ENCODE peak calls at places on chromosome 3, in ten cellular contexts. B is astrocyte of the cerebellum, A is esophagus squamous epithelium, X is epithelial cell of esophagus, C is progenitor cell of endocrine pancreas, I is adrenal gland, O is BE2C, Z is endothelial cell, P is A549, T is type B pancreatic cell. E is an unnamed sample.
A peak's percentile ranks its signal among the peaks of the same experiment; 100 is the strongest.

GRCh38 chr3:129016366-129016724 is 15.2 kb downstream of the EFCC1 start:
- DNase-seq in Z (no peak), A (no peak), C (no peak), P (no peak), T (no peak), B (no peak), I (no peak), O (peak; percentile 52), X (peak; percentile 50), E (no peak)

GRCh38 chr3:173618703-173619102 is 221.2 kb downstream of the NLGN1 start:
- DNase-seq in C (no peak), O (no peak), T (no peak), I (no peak), B (no peak), A (no peak), P (no peak), X (no peak), Z (no peak), E (no peak)

GRCh38 chr3:148513066-148513671 is 184.5 kb upstream of the AGTR1 start:
- DNase-seq in B (no peak), O (no peak), P (peak; percentile 4), A (no peak), Z (no peak), I (no peak), T (no peak), C (no peak), X (peak; percentile 10), E (no peak)

GRCh38 chr3:26437678-26438077 is 184.9 kb upstream of the LRRC3B start:
- DNase-seq in C (no peak), T (no peak), A (no peak), P (peak; percentile 49), I (no peak), B (peak; percentile 79), O (no peak), X (peak; percentile 92), Z (no peak), E (no peak)

GRCh38 chr3:20683912-20684311 is 497.9 kb upstream of the SGO1 start:
- DNase-seq in X (no peak), I (no peak), B (peak; percentile 83), T (no peak), Z (no peak), P (no peak), C (no peak), A (no peak), O (no peak), E (no peak)

GRCh38 chr3:74267583-74268184 is 346.8 kb downstream of the CNTN3 start:
- DNase-seq in X (peak; percentile 61), Z (peak; percentile 40), T (no peak), A (no peak), I (peak; percentile 28), O (peak; percentile 48), C (no peak), B (peak; percentile 43), P (peak; percentile 51), E (no peak)

GRCh38 chr3:195893121-195893449 is 15.3 kb downstream of the TNK2 start:
- DNase-seq in X (no peak), A (no peak), I (no peak), O (peak; percentile 46), C (no peak), B (no peak), Z (no peak), P (no peak), T (no peak), E (peak; percentile 44)

GRCh38 chr3:56981445-56982230 is 78.8 kb upstream of the SPATA12 start:
- DNase-seq in B (no peak), T (no peak), I (no peak), O (no peak), A (no peak), X (no peak), Z (no peak), C (no peak), P (no peak), E (no peak)

GRCh38 chr3:12049675-12050074 is 45.5 kb downstream of the SYN2 start:
- DNase-seq in T (no peak), C (no peak), O (no peak), B (peak; percentile 3), P (no peak), I (no peak), Z (no peak), A (no peak), X (peak; percentile 32), E (no peak)

GRCh38 chr3:12044860-12045259 is 40.7 kb downstream of the SYN2 start:
- DNase-seq in T (no peak), C (no peak), A (no peak), Z (no peak), O (peak; percentile 25), B (no peak), P (no peak), X (no peak), I (no peak), E (no peak)

GRCh38 chr3:12041476-12041875 is 37.3 kb downstream of the SYN2 start:
- DNase-seq in I (no peak), Z (no peak), C (no peak), B (no peak), O (no peak), T (no peak), P (no peak), X (no peak), A (no peak), E (no peak)

GRCh38 chr3:12042638-12043037 is 38.5 kb downstream of the SYN2 start:
- DNase-seq in Z (no peak), A (no peak), X (no peak), O (no peak), B (no peak), T (no peak), P (no peak), C (no peak), I (no peak), E (no peak)

DNA sequence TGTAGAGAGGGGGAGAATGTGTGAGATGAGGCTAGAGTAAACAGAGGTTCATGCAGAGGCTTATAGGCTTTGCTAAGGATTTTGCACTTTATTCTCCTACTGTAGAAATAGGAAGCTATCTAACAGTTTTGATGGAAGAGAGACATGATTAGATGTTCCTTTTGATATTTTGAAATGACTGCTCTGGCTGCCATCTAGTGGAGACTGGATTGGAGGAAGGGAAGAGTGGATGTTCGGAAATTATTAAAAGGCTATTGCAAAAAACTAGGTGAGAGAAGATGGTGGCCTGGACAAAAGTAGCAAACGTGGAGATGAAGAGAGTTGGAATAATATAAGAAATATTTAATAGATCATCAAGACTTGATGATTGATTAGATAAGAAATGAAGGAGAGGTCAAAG is 42.2 kb downstream of the SYN2 start:
- DNase-seq in I (no peak), C (no peak), B (no peak), A (no peak), Z (no peak), T (no peak), P (peak; percentile 6), O (no peak), X (peak; percentile 6), E (no peak)
- TF ChIP-seq CTCF in I (peak; percentile 13), C (peak; percentile 30), B (peak; percentile 30), A (peak; percentile 8), Z (no peak), T (peak; percentile 63), P (peak; percentile 52), O (peak; percentile 65), X (peak; percentile 41), E (no peak)

GRCh38 chr3:66037986-66038369 is 740 bp downstream of the MAGI1 start:
- DNase-seq in A (no peak), O (peak; percentile 18), C (peak; percentile 20), T (no peak), X (no peak), B (no peak), Z (peak; percentile 31), P (no peak), I (peak; percentile 23), E (peak; percentile 56)

GRCh38 chr3:66038726-66039589 is at the start of gene MAGI1:
- DNase-seq in O (peak; percentile 93), A (no peak), C (peak; percentile 85), P (peak; percentile 93), Z (peak; percentile 91), T (peak; percentile 92), B (peak; percentile 84), I (peak; percentile 94), X (peak; percentile 93), E (peak; percentile 88)

GRCh38 chr3:66038384-66038725 is 363 bp downstream of the MAGI1 start:
- DNase-seq in X (no peak), O (no peak), P (no peak), I (no peak), B (no peak), Z (no peak), C (no peak), A (no peak), T (no peak), E (no peak)

GRCh38 chr3:66036586-66037061 is 2.1 kb downstream of the MAGI1 start:
- DNase-seq in X (no peak), O (no peak), C (no peak), Z (no peak), B (no peak), A (no peak), P (no peak), I (no peak), T (no peak), E (no peak)

GRCh38 chr3:66037330-66037985 is 1.3 kb downstream of the MAGI1 start:
- DNase-seq in X (peak; percentile 63), P (peak; percentile 26), I (peak; percentile 68), B (no peak), T (no peak), C (peak; percentile 38), O (peak; percentile 58), Z (peak; percentile 50), A (no peak), E (peak; percentile 59)
- TF ChIP-seq CTCF in X (peak; percentile 28), P (no peak), I (peak; percentile 34), B (peak; percentile 37), T (peak; percentile 46), C (peak; percentile 44), O (peak; percentile 45), Z (no peak), A (no peak), E (no peak)

DNA sequence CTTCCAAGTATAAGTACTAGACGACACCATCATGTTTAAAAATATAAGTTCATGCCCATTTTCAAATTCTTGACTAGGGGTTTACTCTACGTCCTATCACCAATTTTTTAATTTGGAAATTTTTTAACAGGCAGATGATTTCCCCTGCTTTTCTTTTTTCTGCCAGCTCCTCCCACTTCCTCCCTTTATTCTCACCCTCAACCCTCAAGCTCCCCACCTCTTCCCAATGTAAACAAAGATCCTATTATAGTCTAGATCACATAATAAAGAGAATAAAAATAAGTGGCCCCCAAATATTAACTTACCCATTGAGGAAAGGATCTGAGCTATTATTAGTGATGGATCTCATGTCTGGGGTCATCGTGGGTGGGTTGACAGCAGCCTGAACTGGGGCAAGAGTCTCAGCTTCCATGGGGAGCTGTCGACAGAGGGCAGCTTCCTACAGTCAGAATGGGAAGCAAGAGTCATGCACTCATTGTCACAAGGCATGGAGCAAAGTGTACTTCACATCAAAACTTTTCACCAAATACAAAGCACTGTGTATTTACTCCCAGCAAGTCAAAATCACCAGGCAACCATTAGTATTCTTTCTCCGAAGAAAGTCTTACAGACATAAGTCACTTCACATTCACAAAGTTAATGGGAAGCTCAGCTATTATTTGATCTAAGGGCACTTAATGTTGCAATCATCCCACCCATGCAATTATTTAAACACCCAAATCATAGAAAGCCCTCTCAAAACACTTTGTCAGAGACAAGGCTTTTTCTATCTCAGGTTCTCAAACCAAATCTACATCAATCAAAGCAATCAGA is 53.2 kb downstream of the TM4SF4 start:
- DNase-seq in I (no peak), T (no peak), Z (peak; percentile 31), B (no peak), P (peak; percentile 75), O (no peak), C (no peak), A (no peak), X (peak; percentile 26), E (no peak)
- TF ChIP-seq CTCF in I (no peak), T (peak; percentile 46), Z (no peak), B (peak; percentile 29), P (peak; percentile 51), O (no peak), C (peak; percentile 11), A (no peak), X (peak; percentile 18), E (no peak)

GRCh38 chr3:45597581-45597980 is 3.0 kb downstream of the LIMD1 start:
- DNase-seq in P (no peak), Z (no peak), A (no peak), T (no peak), C (no peak), O (no peak), I (no peak), B (no peak), X (no peak), E (no peak)

GRCh38 chr3:45597166-45597565 is 2.6 kb downstream of the LIMD1 start:
- DNase-seq in A (no peak), C (no peak), O (no peak), P (no peak), T (no peak), Z (no peak), B (peak; percentile 73), I (no peak), X (peak; percentile 17), E (no peak)

GRCh38 chr3:45593708-45594601 is 596 bp upstream of the LIMD1 start:
- DNase-seq in X (peak; percentile 72), C (peak; percentile 61), I (peak; percentile 71), P (peak; percentile 80), O (peak; percentile 64), B (no peak), Z (peak; percentile 73), A (no peak), T (peak; percentile 83), E (no peak)

GRCh38 chr3:45595364-45596154 is 1.0 kb downstream of the LIMD1 start:
- DNase-seq in I (peak; percentile 31), Z (no peak), B (no peak), C (no peak), O (no peak), P (peak; percentile 26), X (no peak), T (no peak), A (no peak), E (no peak)

DNA sequence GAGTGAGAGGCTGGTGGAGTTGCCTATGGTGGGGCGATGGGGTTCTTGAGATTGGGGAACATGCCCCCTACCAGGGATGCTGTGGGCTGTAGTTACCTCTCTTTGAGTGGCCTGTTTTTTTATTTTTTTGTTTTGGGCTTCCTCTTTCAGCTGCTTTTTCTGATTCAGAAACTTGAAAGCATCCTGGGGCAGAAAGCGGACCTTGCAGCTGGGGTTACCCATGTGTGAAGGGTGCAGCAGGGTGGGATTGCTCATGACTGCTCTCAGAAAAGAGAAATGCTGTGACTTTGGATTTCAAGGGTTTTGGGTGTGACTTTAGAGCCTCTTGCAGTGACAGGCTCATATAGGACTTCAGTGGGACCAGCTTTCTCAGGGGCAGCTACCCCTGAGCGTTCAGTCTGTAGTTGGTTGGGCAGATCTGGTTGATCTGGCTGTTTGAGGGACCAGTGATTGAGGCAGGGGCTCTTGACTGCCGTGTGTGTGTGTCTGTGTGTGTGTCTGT is 1.8 kb downstream of the LIMD1 start:
- DNase-seq in X (no peak), T (no peak), B (no peak), I (no peak), Z (no peak), O (no peak), A (no peak), P (no peak), C (no peak), E (no peak)
- TF ChIP-seq CTCF in X (no peak), T (no peak), B (no peak), I (no peak), Z (no peak), O (no peak), A (no peak), P (no peak), C (no peak), E (no peak)